ENCODE peak calls at places on chromosome 3, in four cellular contexts. V is pancreas, P is PC-9, Q is stomach. E is an unnamed sample.
A peak's percentile ranks its signal among the peaks of the same experiment; 100 is the strongest.

GRCh38 chr3:143121240-143122088 is 1.9 kb downstream of the CHST2 start:
- DNase-seq in V (no peak), P (no peak), Q (peak; percentile 26), E (peak; percentile 60)

GRCh38 chr3:194174980-194175379 is 39.0 kb downstream of the HES1 start:
- DNase-seq in Q (no peak), P (no peak), V (no peak), E (no peak)

GRCh38 chr3:105353485-105354161 is 13.1 kb upstream of the ALCAM start:
- DNase-seq in P (peak; percentile 23), Q (no peak), V (no peak), E (no peak)

GRCh38 chr3:195394700-195395099 is 48.1 kb downstream of the ACAP2 start:
- DNase-seq in Q (no peak), V (no peak), P (no peak), E (no peak)

GRCh38 chr3:120425196-120425595 is 25.6 kb downstream of the FSTL1 start:
- DNase-seq in Q (no peak), P (no peak), V (no peak), E (no peak)

GRCh38 chr3:194196876-194197275 is 60.9 kb downstream of the HES1 start:
- DNase-seq in V (no peak), Q (no peak), P (no peak), E (no peak)

GRCh38 chr3:135965129-135965505 is 411 bp upstream of the PPP2R3A start:
- DNase-seq in P (no peak), V (no peak), Q (no peak), E (no peak)

GRCh38 chr3:190566043-190566933 is 52.4 kb downstream of the IL1RAP start:
- DNase-seq in Q (peak; percentile 77), P (peak; percentile 94), V (peak; percentile 63), E (no peak)

GRCh38 chr3:76438971-76439370 is 600.9 kb upstream of the ROBO2 start:
- DNase-seq in Q (no peak), P (no peak), V (no peak), E (no peak)

GRCh38 chr3:156359337-156359736 is 195.6 kb downstream of the SSR3 start:
- DNase-seq in P (no peak), V (no peak), Q (no peak), E (no peak)

GRCh38 chr3:12990781-12991480 is 82.3 kb downstream of the IQSEC1 start:
- DNase-seq in V (no peak), P (peak; percentile 55), Q (no peak), E (no peak)

GRCh38 chr3:192817506-192817905 is 90.2 kb upstream of the FGF12 start:
- DNase-seq in Q (no peak), P (no peak), V (no peak), E (no peak)

GRCh38 chr3:81742581-81742980 is 18.9 kb downstream of the GBE1 start:
- DNase-seq in V (no peak), P (no peak), Q (no peak), E (no peak)

GRCh38 chr3:50269977-50270413 is 1.0 kb downstream of the SEMA3B start:
- DNase-seq in P (no peak), Q (no peak), V (no peak), E (no peak)

GRCh38 chr3:73572371-73572770 is 52.4 kb downstream of the PDZRN3 start:
- DNase-seq in Q (no peak), P (no peak), V (no peak), E (no peak)

GRCh38 chr3:101229681-101230080 is 90.7 kb downstream of the IMPG2 start:
- DNase-seq in V (no peak), P (no peak), Q (no peak), E (no peak)

GRCh38 chr3:79874646-79875045 is 106.8 kb upstream of the ROBO1 start:
- DNase-seq in P (no peak), Q (no peak), V (no peak), E (no peak)

GRCh38 chr3:176867681-176868663 is 329.3 kb downstream of the TBL1XR1 start:
- DNase-seq in P (peak; percentile 61), V (peak; percentile 74), Q (peak; percentile 73), E (no peak)

GRCh38 chr3:112134335-112135124 is 1.5 kb upstream of the GCSAM start:
- DNase-seq in V (no peak), Q (no peak), P (peak; percentile 11), E (no peak)

GRCh38 chr3:182490601-182491485 is 302.5 kb upstream of the ATP11B start:
- DNase-seq in Q (no peak), V (no peak), P (peak; percentile 12), E (no peak)

GRCh38 chr3:19250959-19251610 is 102.8 kb downstream of the KCNH8 start:
- DNase-seq in Q (no peak), P (no peak), V (no peak), E (no peak)

GRCh38 chr3:111917300-111917699 is 58.2 kb downstream of the PHLDB2 start:
- DNase-seq in V (no peak), Q (no peak), P (peak; percentile 30), E (no peak)

GRCh38 chr3:46864051-46864881 is 1.0 kb upstream of the MYL3 start:
- DNase-seq in Q (no peak), P (no peak), V (no peak), E (no peak)

GRCh38 chr3:178367817-178368617 is 168.2 kb upstream of the KCNMB2 start:
- DNase-seq in V (no peak), Q (no peak), P (no peak), E (no peak)

GRCh38 chr3:183295211-183295610 is 42.2 kb downstream of the B3GNT5 start:
- DNase-seq in Q (no peak), V (no peak), P (peak; percentile 88), E (no peak)

GRCh38 chr3:156726456-156726855 is 52.1 kb downstream of the TIPARP start:
- DNase-seq in V (no peak), P (no peak), Q (no peak), E (no peak)

GRCh38 chr3:47162695-47163022 is 1.3 kb downstream of the SETD2 start:
- DNase-seq in Q (no peak), P (no peak), V (no peak), E (no peak)

GRCh38 chr3:160346511-160346910 is 52.5 kb downstream of the IFT80 start:
- DNase-seq in Q (no peak), P (no peak), V (no peak), E (no peak)

GRCh38 chr3:82802501-82802900 is 1041.1 kb upstream of the GBE1 start:
- DNase-seq in Q (no peak), V (no peak), P (no peak), E (no peak)

DNA sequence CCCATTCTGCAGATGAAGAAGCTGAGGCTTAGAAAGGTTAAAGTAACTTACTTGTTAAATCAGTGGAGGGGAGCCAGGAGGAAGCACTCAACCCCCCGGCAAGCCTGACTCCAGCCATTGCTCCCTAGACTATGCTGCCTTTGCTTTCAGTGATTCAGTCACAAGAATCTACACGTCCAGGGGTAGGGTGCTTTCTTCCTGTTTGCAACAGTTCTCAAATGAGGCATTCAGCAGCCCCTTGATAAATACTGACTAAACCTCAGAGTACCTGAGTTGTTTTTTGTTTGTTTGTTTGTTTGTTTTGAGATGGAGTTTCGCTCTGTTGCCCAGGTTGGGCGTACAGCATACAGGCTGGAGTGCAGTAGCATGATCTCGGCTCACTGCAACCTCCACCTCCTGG is 28.6 kb downstream of the MAGEF1 start:
- DNase-seq in P (no peak), V (no peak), Q (no peak), E (no peak)
- TF ChIP-seq CTCF in P (no peak), V (no peak), Q (no peak), E (no peak)

GRCh38 chr3:186154641-186155040 is 45.8 kb upstream of the ETV5 start:
- DNase-seq in V (no peak), Q (no peak), P (no peak), E (no peak)

GRCh38 chr3:186152889-186153292 is 44.0 kb upstream of the ETV5 start:
- DNase-seq in P (no peak), V (no peak), Q (no peak), E (no peak)

GRCh38 chr3:186150234-186150830 is 41.4 kb upstream of the ETV5 start:
- DNase-seq in Q (no peak), V (peak; percentile 94), P (no peak), E (no peak)

GRCh38 chr3:186151077-186151971 is 42.4 kb upstream of the ETV5 start:
- DNase-seq in V (peak; percentile 35), P (no peak), Q (no peak), E (no peak)

GRCh38 chr3:186152361-186152798 is 43.5 kb upstream of the ETV5 start:
- DNase-seq in P (no peak), Q (no peak), V (no peak), E (no peak)
- H3K27ac ChIP-seq in P (no peak overlapping the region), Q (no peak overlapping the region), V (no peak overlapping the region), E (no peak overlapping the region)

DNA sequence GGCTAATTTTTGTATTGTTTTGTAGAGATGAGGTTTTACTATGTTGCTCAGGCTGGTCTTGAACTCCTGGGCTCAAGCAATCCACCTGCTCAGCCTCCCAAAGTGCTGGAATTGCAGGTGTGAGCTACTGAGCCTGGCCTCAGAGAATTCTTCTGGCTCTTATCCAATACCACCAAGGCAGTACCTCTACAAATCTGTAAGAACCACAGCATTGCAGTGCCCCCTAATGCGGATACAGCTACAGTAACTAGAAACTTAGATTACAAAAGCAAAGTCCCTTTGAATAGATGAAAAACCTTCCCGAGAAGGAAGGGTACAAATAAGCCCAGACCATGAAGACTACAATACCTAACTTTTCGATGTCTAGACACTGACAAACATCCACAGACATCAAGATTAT is 107.9 kb upstream of the DPPA4 start:
- DNase-seq in Q (no peak), P (no peak), V (no peak), E (no peak)
- H3K9me3 ChIP-seq in Q (no peaks in the 10 kb centered on the region), P (no peaks in the 10 kb centered on the region), V (no peaks in the 10 kb centered on the region), E (peaks cover 4% of the 10 kb centered on the region)

DNA sequence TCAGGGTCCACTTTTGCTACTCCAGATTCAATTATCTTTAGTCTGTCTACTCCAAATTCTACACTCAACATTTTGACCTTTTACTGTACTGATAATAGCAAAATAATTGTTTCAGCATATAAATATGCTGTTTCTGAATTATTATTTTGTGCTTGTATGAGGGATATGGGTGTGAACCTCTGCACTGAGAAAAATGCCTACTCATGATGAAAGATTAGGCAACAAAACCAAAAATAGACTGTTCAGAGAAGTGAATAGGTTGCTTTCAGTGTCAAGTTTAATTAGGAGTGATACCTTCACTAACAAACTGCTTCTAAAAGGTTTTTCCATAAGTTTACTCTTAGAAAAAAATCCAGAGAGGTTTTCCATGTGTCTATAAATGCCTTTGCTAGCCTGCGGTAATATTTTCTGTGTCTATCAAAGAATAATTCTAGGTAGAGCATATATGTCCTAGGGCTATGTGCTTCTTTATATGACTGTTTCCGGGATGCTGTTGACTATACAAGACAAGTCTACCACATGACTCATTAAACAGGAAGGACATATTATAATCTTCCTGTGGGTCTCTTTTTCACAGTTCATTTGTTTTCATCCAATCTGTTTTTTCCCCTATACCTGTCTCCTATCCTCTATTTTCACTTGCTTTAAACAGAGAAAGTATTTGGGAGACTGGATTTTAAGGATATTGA is 218.5 kb upstream of the TTC14 start:
- DNase-seq in V (no peak), P (no peak), Q (no peak), E (no peak)
- TF ChIP-seq CTCF in V (no peak), P (no peak), Q (no peak), E (no peak)

GRCh38 chr3:127387119-127387518 is 99.3 kb upstream of the PRR20G start:
- DNase-seq in Q (no peak), V (no peak), P (no peak), E (no peak)

GRCh38 chr3:127384717-127385539 is 97.1 kb upstream of the PRR20G start:
- DNase-seq in V (no peak), Q (peak; percentile 18), P (no peak), E (no peak)

GRCh38 chr3:127385540-127385870 is 97.7 kb upstream of the PRR20G start:
- DNase-seq in V (no peak), P (no peak), Q (no peak), E (no peak)

GRCh38 chr3:127386490-127386889 is 98.6 kb upstream of the PRR20G start:
- DNase-seq in V (no peak), P (peak; percentile 28), Q (no peak), E (no peak)

GRCh38 chr3:127383656-127384179 is 95.9 kb upstream of the PRR20G start:
- DNase-seq in Q (peak; percentile 14), P (no peak), V (no peak), E (no peak)
- H3K27ac ChIP-seq in Q (no peak overlapping the region), P (no peak overlapping the region), V (no peak overlapping the region), E (no peak overlapping the region)

E was measured in CD4-positive, alpha-beta T cell.